ENCODE peak calls at places on chromosomes 3 and 15, in four cellular contexts. One of them, this sample, is unnamed.

GRCh38 chr3:194276768-194277546 is 74.2 kb downstream of the CPN2 start:
- DNase-seq in A549: no peak
- DNase-seq in K562: no peak
- DNase-seq in GM12878: no peak
- DNase-seq in this sample: peak

GRCh38 chr3:155744091-155744625 is 713 bp downstream of the PLCH1 start:
- DNase-seq in A549: peak
- DNase-seq in K562: peak
- DNase-seq in GM12878: no peak
- DNase-seq in this sample: peak

GRCh38 chr3:96491023-96491422 is 323.4 kb upstream of the EPHA6 start:
- DNase-seq in A549: no peak
- DNase-seq in K562: no peak
- DNase-seq in GM12878: no peak
- DNase-seq in this sample: no peak

GRCh38 chr15:37016287-37016686 is 84.1 kb downstream of the MEIS2 start:
- DNase-seq in A549: no peak
- DNase-seq in K562: no peak
- DNase-seq in GM12878: no peak
- DNase-seq in this sample: peak

GRCh38 chr3:2950159-2950558 is 160.0 kb downstream of the IL5RA start:
- DNase-seq in A549: no peak
- DNase-seq in K562: no peak
- DNase-seq in GM12878: no peak
- DNase-seq in this sample: no peak

GRCh38 chr3:117510396-117510795 is 800.8 kb downstream of the TUSC7 start:
- DNase-seq in A549: no peak
- DNase-seq in K562: no peak
- DNase-seq in GM12878: no peak
- DNase-seq in this sample: peak

GRCh38 chr3:50623840-50624474 is 7.0 kb downstream of the MAPKAPK3 start:
- DNase-seq in A549: no peak
- DNase-seq in K562: no peak
- DNase-seq in GM12878: no peak
- DNase-seq in this sample: peak

GRCh38 chr3:194577985-194578905 is 55.0 kb downstream of the TMEM44 start:
- DNase-seq in A549: peak
- DNase-seq in K562: peak
- DNase-seq in GM12878: no peak
- DNase-seq in this sample: peak

GRCh38 chr3:40939113-40940070 is 259.9 kb upstream of the CTNNB1 start:
- DNase-seq in A549: peak
- DNase-seq in K562: no peak
- DNase-seq in GM12878: no peak
- DNase-seq in this sample: no peak

GRCh38 chr3:69288161-69288895 is 97.6 kb downstream of the FRMD4B start:
- DNase-seq in A549: no peak
- DNase-seq in K562: no peak
- DNase-seq in GM12878: no peak
- DNase-seq in this sample: no peak

GRCh38 chr3:39905788-39906187 is 96.4 kb downstream of the MYRIP start:
- DNase-seq in A549: no peak
- DNase-seq in K562: no peak
- DNase-seq in GM12878: no peak
- DNase-seq in this sample: no peak

GRCh38 chr3:116552261-116552660 is 107.0 kb upstream of the LSAMP start:
- DNase-seq in A549: no peak
- DNase-seq in K562: no peak
- DNase-seq in GM12878: no peak
- DNase-seq in this sample: no peak

GRCh38 chr15:74263473-74263872 is 27.3 kb downstream of the CCDC33 start:
- DNase-seq in A549: no peak
- DNase-seq in K562: no peak
- DNase-seq in GM12878: no peak
- DNase-seq in this sample: no peak

GRCh38 chr15:32991544-32992192 is 202.8 kb downstream of the FMN1 start:
- DNase-seq in A549: no peak
- DNase-seq in K562: no peak
- DNase-seq in GM12878: no peak
- DNase-seq in this sample: no peak

GRCh38 chr3:123258811-123259420 is 57.2 kb downstream of the SEC22A start:
- DNase-seq in A549: peak
- DNase-seq in K562: peak
- DNase-seq in GM12878: no peak
- DNase-seq in this sample: peak
- TF ChIP-seq ELK1 in A549: no peak
- TF ChIP-seq ELK1 in K562: no peak
- TF ChIP-seq ELK1 in GM12878: no peak
- TF ChIP-seq ELK1 in this sample: no peak

DNA sequence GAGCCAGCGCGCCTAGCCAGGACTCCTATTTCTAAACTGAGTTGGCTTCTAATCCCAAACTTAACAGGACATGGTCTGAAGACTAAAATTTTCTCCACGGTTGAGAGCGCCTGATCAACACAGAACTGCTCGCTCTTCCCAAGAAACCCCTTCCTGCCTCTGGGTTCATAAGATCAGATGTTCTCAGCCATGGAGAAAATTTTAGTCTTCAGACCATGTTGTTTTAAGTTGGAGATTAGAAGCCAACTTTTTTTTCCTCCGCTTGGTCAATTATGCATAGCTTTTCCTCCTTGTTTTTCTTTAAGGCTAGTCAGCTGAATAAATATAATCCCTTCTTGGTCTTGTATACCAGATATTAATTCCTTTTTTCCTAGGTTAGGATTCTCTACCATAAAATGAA is 356.6 kb upstream of the ADAMTS9 start:
- DNase-seq in A549: no peak
- DNase-seq in K562: no peak
- DNase-seq in GM12878: no peak
- DNase-seq in this sample: no peak
- TF ChIP-seq ELK1 in A549: no peak
- TF ChIP-seq ELK1 in K562: no peak
- TF ChIP-seq ELK1 in GM12878: no peak
- TF ChIP-seq ELK1 in this sample: no peak

GRCh38 chr15:54815546-54815945 is 381.2 kb downstream of the RSL24D1 start:
- DNase-seq in A549: no peak
- DNase-seq in K562: no peak
- DNase-seq in GM12878: no peak
- DNase-seq in this sample: no peak

GRCh38 chr15:54812383-54812782 is 384.4 kb downstream of the RSL24D1 start:
- DNase-seq in A549: peak
- DNase-seq in K562: no peak
- DNase-seq in GM12878: no peak
- DNase-seq in this sample: no peak

GRCh38 chr15:54820098-54820497 is 376.6 kb downstream of the RSL24D1 start:
- DNase-seq in A549: no peak
- DNase-seq in K562: no peak
- DNase-seq in GM12878: no peak
- DNase-seq in this sample: no peak

GRCh38 chr15:54820811-54821210 is 375.9 kb downstream of the RSL24D1 start:
- DNase-seq in A549: no peak
- DNase-seq in K562: no peak
- DNase-seq in GM12878: no peak
- DNase-seq in this sample: no peak

DNA sequence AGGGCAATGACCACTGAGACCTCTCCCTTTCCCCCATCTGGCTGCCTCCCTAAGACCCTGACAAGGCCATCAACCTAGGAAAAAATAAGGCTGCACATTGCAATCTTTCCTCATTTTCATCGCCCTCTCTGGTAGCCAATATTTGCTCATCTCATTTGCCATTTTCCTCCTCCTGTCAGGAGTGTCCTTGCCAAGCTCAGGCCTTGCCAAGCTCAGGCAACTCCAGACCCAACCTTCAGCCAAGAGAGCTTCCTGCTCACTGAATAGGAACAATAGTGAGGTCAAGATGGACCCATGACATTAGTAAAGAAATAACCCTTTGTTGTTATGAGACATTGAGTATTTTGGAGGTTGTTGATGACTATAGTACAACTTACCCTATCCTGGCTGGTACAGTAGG is 380.3 kb downstream of the RSL24D1 start:
- DNase-seq in A549: no peak
- DNase-seq in K562: no peak
- DNase-seq in GM12878: no peak
- DNase-seq in this sample: no peak
- TF ChIP-seq ELK1 in A549: no peak
- TF ChIP-seq ELK1 in K562: no peak
- TF ChIP-seq ELK1 in GM12878: no peak
- TF ChIP-seq ELK1 in this sample: no peak

DNA sequence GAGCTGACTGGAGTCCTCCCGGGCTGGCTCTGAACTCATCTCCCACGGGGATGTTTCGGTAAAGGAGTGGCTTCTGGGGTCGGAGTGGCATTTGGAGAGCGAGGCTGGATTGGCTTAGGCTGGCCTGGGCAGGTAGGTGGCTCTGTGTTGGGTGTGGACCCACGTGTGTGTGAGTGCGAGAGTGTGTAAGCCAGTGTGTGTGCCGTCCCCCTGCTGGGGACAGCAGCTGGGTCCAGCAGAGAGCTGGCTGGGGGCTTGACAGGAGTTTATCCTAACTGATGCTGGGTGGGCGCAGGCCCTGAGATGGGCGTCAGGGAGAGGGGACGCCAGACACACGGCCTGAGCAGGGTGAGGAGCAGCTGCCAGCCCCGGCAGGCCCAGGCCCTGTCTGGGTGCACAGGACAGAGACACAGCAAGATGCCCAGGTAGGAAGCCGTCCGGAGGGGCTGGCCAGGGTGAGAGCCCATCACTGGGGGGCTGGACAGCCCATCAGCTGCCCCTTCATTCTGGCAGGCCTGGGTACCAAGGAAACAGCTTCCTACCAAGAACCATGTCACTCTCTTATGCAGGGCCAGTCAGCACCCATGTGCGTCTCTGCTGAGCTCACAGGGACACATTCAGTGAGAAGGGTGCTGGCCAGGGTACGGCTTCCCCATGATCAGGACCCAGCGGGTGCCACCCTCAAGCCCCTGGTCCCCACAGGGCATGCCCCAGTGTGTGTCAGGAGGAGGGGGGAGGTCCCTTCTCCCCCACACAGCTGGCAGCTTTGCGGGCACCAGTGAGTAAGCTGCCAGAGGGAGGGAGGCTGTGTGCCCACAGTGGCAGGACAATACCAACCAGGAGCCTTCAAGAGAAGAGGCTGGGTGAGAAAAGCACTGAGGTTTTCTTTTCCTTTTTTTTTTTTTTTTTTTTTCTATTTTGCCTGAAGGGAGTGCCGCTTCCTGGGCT is 1.1 kb downstream of the PAK6 start:
- DNase-seq in A549: no peak
- DNase-seq in K562: no peak
- DNase-seq in GM12878: no peak
- DNase-seq in this sample: no peak
- TF ChIP-seq ELK1 in A549: no peak
- TF ChIP-seq ELK1 in K562: no peak
- TF ChIP-seq ELK1 in GM12878: no peak
- TF ChIP-seq ELK1 in this sample: no peak